ENCODE peak calls at places on chromosome 15, in ten cellular contexts. B is heart right ventricle; E is adipocyte; H is WERI-Rb-1; C is body of pancreas; S is HepG2; F is bronchial epithelial cell; P is CD4-positive, CD25-positive, alpha-beta regulatory T cell; O is brain microvascular endothelial cell; Q is transverse colon. G is an unnamed sample. For H3K36me3 and H3K27me3, the result is how much of the 10 kb centered on the place peaks cover.

GRCh38 chr15:40002295-40002694 is 36.7 kb downstream of the SRP14 start:
- DNase-seq in O (peak), P (no peak), E (no peak), C (peak), F (peak), B (no peak), Q (peak), H (no peak), S (peak), G (no peak)

GRCh38 chr15:22902981-22903380 is 64.5 kb downstream of the NIPA2 start:
- DNase-seq in Q (no peak), C (no peak), O (no peak), H (no peak), E (no peak), P (no peak), B (no peak), S (no peak), F (no peak), G (no peak)

GRCh38 chr15:71743861-71744382 is 66.4 kb upstream of the NR2E3 start:
- DNase-seq in E (peak), P (peak), H (peak), C (peak), F (peak), Q (peak), B (peak), O (peak), S (peak), G (no peak)

GRCh38 chr15:66489179-66489791 is 8.3 kb downstream of the SNAPC5 start:
- DNase-seq in O (no peak), C (no peak), P (no peak), F (no peak), H (no peak), Q (no peak), B (no peak), S (no peak), E (no peak), G (no peak)

GRCh38 chr15:50774450-50774849 is 8.9 kb upstream of the SPPL2A start:
- DNase-seq in P (peak), O (no peak), E (no peak), S (no peak), Q (no peak), C (no peak), H (no peak), B (no peak), F (peak), G (no peak)

GRCh38 chr15:94230436-94230885 is 900 bp upstream of the MCTP2 start:
- DNase-seq in P (no peak), E (no peak), Q (no peak), C (no peak), H (no peak), O (no peak), B (no peak), F (peak), S (no peak), G (no peak)

GRCh38 chr15:29566914-29567313 is 255.4 kb downstream of the TJP1 start:
- DNase-seq in E (no peak), B (no peak), P (no peak), F (no peak), H (no peak), S (no peak), Q (no peak), O (no peak), C (no peak), G (no peak)

GRCh38 chr15:49235446-49236207 is 65.6 kb downstream of the GALK2 start:
- DNase-seq in P (peak), E (peak), O (peak), Q (peak), S (peak), H (peak), C (peak), B (peak), F (peak), G (peak)

GRCh38 chr15:84734794-84735479 is 13.5 kb upstream of the ZNF592 start:
- DNase-seq in B (peak), Q (peak), H (peak), S (peak), E (no peak), P (peak), F (peak), O (peak), C (peak), G (no peak)

GRCh38 chr15:83843511-83843910 is 189.6 kb downstream of the ADAMTSL3 start:
- DNase-seq in Q (no peak), H (no peak), B (peak), F (no peak), C (no peak), E (no peak), O (no peak), P (no peak), S (no peak), G (no peak)

GRCh38 chr15:78088773-78089080 is 3.6 kb upstream of the SH2D7 start:
- DNase-seq in S (peak), P (no peak), C (peak), O (no peak), E (no peak), H (no peak), F (no peak), B (no peak), Q (peak), G (no peak)

GRCh38 chr15:74385442-74386132 is 18.1 kb upstream of the CYP11A1 start:
- DNase-seq in Q (no peak), E (no peak), F (no peak), C (no peak), H (peak), B (peak), S (no peak), O (no peak), P (no peak), G (no peak)

GRCh38 chr15:79418693-79419279 is 13.3 kb upstream of the MINAR1 start:
- DNase-seq in H (no peak), Q (no peak), P (no peak), S (no peak), F (no peak), O (no peak), E (no peak), B (no peak), C (no peak), G (no peak)

GRCh38 chr15:73326157-73326556 is 42.6 kb downstream of the HCN4 start:
- DNase-seq in Q (no peak), B (no peak), E (no peak), O (no peak), C (no peak), F (no peak), S (no peak), P (no peak), H (no peak), G (no peak)

GRCh38 chr15:63048986-63049665 is 6.6 kb downstream of the TPM1 start:
- DNase-seq in B (peak), P (peak), F (peak), S (peak), O (no peak), E (peak), H (peak), Q (peak), C (peak), G (no peak)

GRCh38 chr15:77839970-77840609 is 207.4 kb upstream of the LINGO1 start:
- DNase-seq in F (no peak), Q (no peak), H (no peak), S (no peak), O (no peak), E (no peak), P (no peak), C (no peak), B (no peak), G (no peak)

GRCh38 chr15:68608206-68608843 is 29.5 kb downstream of the CORO2B start:
- DNase-seq in F (no peak), E (no peak), S (no peak), H (no peak), Q (peak), P (no peak), C (peak), B (peak), O (no peak), G (no peak)

GRCh38 chr15:60620707-60621106 is 141.8 kb upstream of the ICE2 start:
- DNase-seq in B (no peak), H (no peak), O (no peak), C (peak), E (no peak), F (peak), S (no peak), P (no peak), Q (peak), G (no peak)
- H3K4me3 ChIP-seq in B (no peak), H (no peak), O (no peak), C (no peak), E (peak), F (no peak), S (no peak), P (no peak), Q (no peak), G (no peak)

DNA sequence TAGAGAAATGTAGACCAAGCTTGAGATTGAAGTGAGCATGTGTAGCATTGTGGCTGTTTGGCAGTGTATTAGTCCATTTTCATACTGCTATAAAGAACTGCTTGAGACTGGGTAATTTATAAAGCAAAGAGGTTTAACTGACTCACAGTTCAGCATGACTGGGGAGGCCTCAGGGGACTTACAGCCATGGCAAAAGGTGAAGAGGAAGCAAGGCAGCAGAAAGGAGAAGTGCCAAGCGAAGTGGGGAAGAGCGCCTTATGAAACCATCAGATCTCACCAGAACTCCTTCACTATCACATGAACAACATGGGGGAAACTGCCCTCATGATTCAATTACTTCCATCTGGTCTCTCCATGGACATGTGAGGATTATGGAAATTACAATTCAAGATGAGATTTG is 8.6 kb upstream of the CERS3 start:
- DNase-seq in O (no peak), E (no peak), P (no peak), H (no peak), F (no peak), B (no peak), Q (no peak), C (no peak), S (no peak), G (no peak)
- H3K36me3 ChIP-seq in O (under half), E (under half), P (under half), H (under half), F (under half), B (under half), Q (under half), C (under half), S (under half), G (under half)

GRCh38 chr15:45111390-45112142 is 2.4 kb downstream of the DUOX2 start:
- DNase-seq in E (no peak), H (no peak), Q (no peak), B (no peak), F (no peak), O (no peak), P (no peak), C (no peak), S (no peak), G (no peak)
- H3K27me3 ChIP-seq in E (half or more), H (under half), Q (half or more), B (half or more), F (half or more), O (half or more), P (under half), C (under half), S (under half), G (half or more)

DNA sequence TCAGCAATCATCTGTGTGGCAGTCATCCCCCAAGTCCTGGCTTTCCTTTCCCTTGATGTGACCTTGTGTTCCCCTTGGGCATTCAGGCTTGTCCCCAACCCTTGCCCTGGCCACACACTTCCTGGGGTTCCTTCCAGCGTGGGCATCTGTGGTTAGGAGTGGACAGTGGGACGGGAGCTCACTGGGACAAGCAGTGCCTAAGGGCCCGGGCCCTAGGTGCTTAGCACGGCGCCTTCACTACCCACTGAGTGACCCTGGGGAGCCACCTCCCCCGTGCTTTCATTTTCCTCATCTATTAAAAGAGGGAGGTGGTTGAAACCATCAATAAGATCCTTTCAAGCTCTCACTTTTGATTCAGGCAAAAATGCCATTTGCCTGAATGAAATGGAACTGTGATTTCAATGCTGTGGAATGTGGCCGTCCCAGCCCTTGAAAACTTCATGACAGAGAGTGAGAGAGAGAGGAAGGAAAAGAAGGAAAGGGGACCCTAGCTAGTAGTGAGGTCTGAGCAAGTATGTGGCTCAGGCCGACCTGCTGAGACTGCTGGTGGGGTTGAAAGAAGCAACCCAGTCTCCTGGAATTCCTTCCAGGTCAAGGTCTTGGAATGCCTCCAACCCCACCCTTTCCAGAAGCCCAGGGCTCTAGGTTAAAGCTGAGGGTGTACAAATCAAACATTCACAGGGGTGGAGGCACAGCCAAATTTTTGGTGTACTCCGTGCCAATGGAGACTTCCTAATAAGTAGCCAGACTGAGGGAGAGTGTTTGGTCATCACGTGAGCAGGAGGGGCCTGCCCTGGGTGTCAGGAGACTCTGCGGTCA is 302.9 kb downstream of the TLE3 start:
- DNase-seq in Q (no peak), C (peak), F (peak), P (no peak), S (no peak), H (no peak), B (peak), O (peak), E (peak), G (no peak)
- H3K4me3 ChIP-seq in Q (no peak), C (no peak), F (no peak), P (no peak), S (no peak), H (no peak), B (no peak), O (no peak), E (peak), G (no peak)

GRCh38 chr15:41550066-41550805 is 6.2 kb upstream of the RPAP1 start:
- DNase-seq in E (no peak), C (no peak), H (no peak), F (no peak), Q (no peak), P (no peak), S (peak), B (no peak), O (no peak), G (no peak)

GRCh38 chr15:41546846-41547786 is 3.1 kb upstream of the RPAP1 start:
- DNase-seq in O (peak), E (peak), F (peak), H (no peak), Q (no peak), B (no peak), C (no peak), S (no peak), P (no peak), G (peak)

GRCh38 chr15:41543521-41543870 is 561 bp downstream of the RPAP1 start:
- DNase-seq in Q (no peak), P (peak), F (no peak), O (no peak), E (no peak), C (no peak), H (no peak), S (no peak), B (no peak), G (no peak)

GRCh38 chr15:41545218-41545617 is 1.2 kb upstream of the RPAP1 start:
- DNase-seq in F (no peak), C (no peak), Q (no peak), P (no peak), B (no peak), O (no peak), H (no peak), S (no peak), E (no peak), G (no peak)

GRCh38 chr15:41544650-41545015 is 576 bp upstream of the RPAP1 start:
- DNase-seq in O (no peak), C (peak), B (no peak), S (no peak), E (no peak), H (no peak), P (no peak), F (no peak), Q (peak), G (peak)
- H3K36me3 ChIP-seq in O (under half), C (under half), B (under half), S (under half), E (under half), H (under half), P (under half), F (under half), Q (under half), G (under half)

GRCh38 chr15:100875976-100876375 is 3.7 kb upstream of the ALDH1A3 start:
- DNase-seq in B (no peak), H (no peak), F (peak), Q (no peak), O (no peak), E (no peak), S (no peak), C (no peak), P (no peak), G (no peak)
- H3K27me3 ChIP-seq in B (under half), H (under half), F (under half), Q (under half), O (under half), E (under half), S (under half), C (under half), P (under half), G (under half)

DNA sequence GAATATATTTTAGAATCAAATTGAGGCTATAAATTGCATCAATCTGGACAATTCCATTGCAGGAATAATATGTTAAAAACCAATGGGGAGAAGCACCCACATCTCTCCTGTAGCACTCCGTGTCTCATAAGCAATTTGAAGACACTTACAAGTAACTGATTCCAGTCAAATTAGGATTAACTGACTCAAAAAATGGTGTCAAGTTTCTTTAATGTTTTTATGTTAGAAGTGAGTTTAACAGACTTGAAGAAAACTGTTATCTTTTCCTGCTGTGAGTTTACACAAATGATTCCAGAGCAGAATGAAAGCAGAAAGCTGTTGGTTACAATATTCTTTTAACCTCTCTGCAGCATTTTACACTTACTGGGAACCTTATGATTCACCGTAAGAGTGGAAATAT is 23.2 kb downstream of the RLBP1 start:
- DNase-seq in F (no peak), H (no peak), C (no peak), Q (no peak), P (no peak), S (no peak), E (no peak), B (no peak), O (no peak), G (no peak)
- H3K4me3 ChIP-seq in F (no peak), H (no peak), C (no peak), Q (no peak), P (no peak), S (no peak), E (no peak), B (no peak), O (no peak), G (no peak)

GRCh38 chr15:92992712-92993111 is 92.6 kb downstream of the CHD2 start:
- DNase-seq in F (no peak), B (peak), E (no peak), P (no peak), O (no peak), S (no peak), H (no peak), Q (no peak), C (no peak), G (no peak)
- H3K36me3 ChIP-seq in F (under half), B (half or more), E (half or more), P (half or more), O (half or more), S (half or more), H (half or more), Q (half or more), C (half or more), G (under half)

DNA sequence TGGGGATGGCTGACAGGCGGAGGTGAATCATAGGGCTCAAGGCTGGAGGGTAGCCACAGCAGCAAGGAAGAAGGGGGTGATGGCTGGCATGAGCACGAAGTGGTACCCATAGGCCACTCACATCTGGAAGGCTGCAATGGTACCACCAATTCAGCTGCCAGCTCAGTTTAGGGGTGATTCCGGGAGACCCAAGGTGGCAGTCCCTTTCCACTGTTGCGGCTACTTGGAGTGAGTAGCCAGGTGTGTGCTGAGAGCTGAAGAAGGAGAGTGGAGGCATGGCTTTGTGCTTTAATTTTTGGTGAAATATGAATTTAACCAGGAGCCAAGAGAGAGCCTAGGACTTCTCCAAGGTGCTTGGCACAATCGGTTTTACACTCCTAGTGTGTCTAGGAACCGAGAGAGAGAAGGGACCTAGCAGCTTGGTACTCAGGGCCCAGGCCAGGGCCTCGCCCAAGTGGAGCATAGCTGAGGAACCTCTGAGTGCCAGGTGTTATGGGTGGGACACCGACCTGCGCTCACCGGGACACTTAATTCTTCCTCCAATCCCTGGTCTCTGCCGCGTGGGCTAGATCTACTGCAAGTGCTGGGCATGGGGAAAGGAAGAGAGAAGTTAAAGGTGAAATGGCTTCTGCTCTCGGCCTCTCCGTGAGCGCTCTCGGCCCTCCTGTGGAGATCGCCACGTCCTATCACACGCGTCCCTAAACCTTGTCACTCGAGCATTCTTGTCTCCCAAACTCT is 32.2 kb upstream of the POLG start:
- DNase-seq in H (no peak), F (no peak), B (no peak), P (no peak), S (no peak), E (no peak), O (no peak), C (no peak), Q (no peak), G (no peak)
- H3K27me3 ChIP-seq in H (under half), F (half or more), B (half or more), P (under half), S (under half), E (half or more), O (half or more), C (under half), Q (half or more), G (half or more)

GRCh38 chr15:52183562-52184173 is 7.5 kb downstream of the GNB5 start:
- DNase-seq in O (peak), C (peak), F (peak), P (peak), H (peak), B (no peak), S (no peak), E (peak), Q (peak), G (no peak)

GRCh38 chr15:52184721-52185120 is 6.5 kb downstream of the GNB5 start:
- DNase-seq in E (no peak), C (peak), B (no peak), O (no peak), Q (no peak), P (no peak), S (peak), H (no peak), F (no peak), G (no peak)

GRCh38 chr15:52185151-52185561 is 6.0 kb downstream of the GNB5 start:
- DNase-seq in Q (no peak), H (no peak), B (no peak), O (no peak), S (no peak), F (no peak), P (no peak), E (no peak), C (peak), G (no peak)

GRCh38 chr15:52191207-52191606 is at the start of gene GNB5:
- DNase-seq in O (no peak), Q (no peak), F (no peak), C (no peak), H (peak), P (no peak), E (no peak), S (no peak), B (no peak), G (no peak)

GRCh38 chr15:52186651-52187486 is 4.3 kb downstream of the GNB5 start:
- DNase-seq in O (no peak), Q (no peak), S (no peak), E (no peak), F (no peak), B (no peak), P (no peak), H (peak), C (peak), G (no peak)
- H3K4me3 ChIP-seq in O (no peak), Q (no peak), S (no peak), E (no peak), F (no peak), B (no peak), P (no peak), H (peak), C (no peak), G (no peak)

G was measured in BJ.